ENCODE peak calls at places on chromosomes 11 and 22, in eight cellular contexts. M is stimulated activated CD8-positive, alpha-beta memory T cell treated with anti-CD3 and anti-CD28 coated beads, Interleukin-12 subunit alpha, Interleukin-12 subunit beta, amount 100 ng/mL, for 4 hours; C is esophagus squamous epithelium; S is effector memory CD8-positive, alpha-beta T cell; H is stimulated activated CD4-positive, alpha-beta T cell treated with anti-CD3 and anti-CD28 coated beads, TNF-alpha, amount 100 ng/mL, for 1 hour; V is NCI-H510A treated with DMSO at 0.1 percent for 48 hours; A is fibroblast of pulmonary artery; D is Right ventricle myocardium superior. W is an unnamed sample.

GRCh38 chr11:72012897-72013721 is 14.4 kb downstream of the IL18BP start:
- DNase-seq in S (no peak), M (no peak), C (no peak), H (no peak), A (peak), D (peak), V (no peak), W (no peak)

GRCh38 chr11:102323542-102324261 is 6.4 kb downstream of the BIRC3 start:
- DNase-seq in H (no peak), M (no peak), C (no peak), D (no peak), A (peak), V (no peak), S (no peak), W (no peak)

GRCh38 chr11:29260939-29261705 is 755.7 kb downstream of the KCNA4 start:
- DNase-seq in C (no peak), M (no peak), D (no peak), A (peak), V (no peak), H (no peak), S (no peak), W (no peak)

GRCh38 chr22:24494535-24495364 is at the start of gene UPB1:
- DNase-seq in V (no peak), M (no peak), D (no peak), S (no peak), A (no peak), C (no peak), H (no peak), W (no peak)

GRCh38 chr11:69320326-69320725 is 26.4 kb downstream of the MYEOV start:
- DNase-seq in C (no peak), V (no peak), D (no peak), H (no peak), M (no peak), S (no peak), A (no peak), W (no peak)

GRCh38 chr11:117197516-117198456 is 1.4 kb upstream of the TAGLN start:
- DNase-seq in D (no peak), M (no peak), S (no peak), C (no peak), H (no peak), V (no peak), A (peak), W (no peak)

GRCh38 chr11:17313349-17314231 is 37.1 kb downstream of the NUCB2 start:
- DNase-seq in M (no peak), C (no peak), D (no peak), V (no peak), H (no peak), S (no peak), A (no peak), W (no peak)

GRCh38 chr11:35324183-35324582 is 95.2 kb downstream of the SLC1A2 start:
- DNase-seq in A (no peak), C (no peak), M (no peak), D (no peak), S (no peak), H (no peak), V (no peak), W (no peak)

GRCh38 chr22:19039796-19040580 is 82.2 kb downstream of the DGCR2 start:
- DNase-seq in M (no peak), D (no peak), V (no peak), C (no peak), H (no peak), A (no peak), S (no peak), W (no peak)

GRCh38 chr11:126265801-126266200 is 2.9 kb downstream of the SRPRA start:
- DNase-seq in M (no peak), A (peak), S (no peak), H (no peak), V (no peak), D (no peak), C (no peak), W (peak)

GRCh38 chr11:126404367-126404766 is 48.9 kb downstream of the ST3GAL4 start:
- DNase-seq in H (no peak), S (no peak), C (no peak), V (no peak), A (no peak), D (no peak), M (no peak), W (no peak)

GRCh38 chr22:40694409-40694808 is 15.1 kb downstream of the MCHR1 start:
- DNase-seq in A (peak), H (no peak), V (no peak), C (no peak), M (no peak), S (no peak), D (no peak), W (no peak)

GRCh38 chr11:25613899-25614298 is 718.0 kb upstream of the ANO3 start:
- DNase-seq in A (no peak), C (no peak), D (no peak), V (no peak), M (no peak), S (no peak), H (no peak), W (no peak)

GRCh38 chr11:3231851-3232744 is at the start of gene MRGPRE:
- DNase-seq in M (no peak), D (peak), A (no peak), H (no peak), S (no peak), C (no peak), V (no peak), W (no peak)

GRCh38 chr11:5696210-5696609 is 6.6 kb downstream of the TRIM22 start:
- DNase-seq in A (no peak), C (no peak), D (no peak), M (no peak), V (no peak), S (no peak), H (no peak), W (no peak)

GRCh38 chr11:6357222-6357621 is 33.1 kb upstream of the SMPD1 start:
- DNase-seq in M (no peak), D (peak), A (peak), S (no peak), V (no peak), H (no peak), C (no peak), W (no peak)

W was measured in Jurkat, Clone E6-1.